ENCODE peak calls at places on chromosomes 12 and 14, in six cellular contexts. P, C, U, Z, S and X are unnamed samples.

GRCh38 chr12:92929957-92930356 is 862 bp upstream of the EEA1 start:
- DNase-seq in P (no peak), C (peak), U (no peak), Z (no peak), S (no peak), X (no peak)

GRCh38 chr12:63918788-63919300 is 74.3 kb downstream of the SRGAP1 start:
- DNase-seq in P (peak), C (peak), U (no peak), Z (peak), S (peak), X (peak)

GRCh38 chr12:27573972-27574371 is 50.0 kb downstream of the PPFIBP1 start:
- DNase-seq in P (peak), C (peak), U (no peak), Z (peak), S (peak), X (peak)

GRCh38 chr14:97299661-97300060 is 502.5 kb downstream of the VRK1 start:
- DNase-seq in P (no peak), C (no peak), U (no peak), Z (no peak), S (no peak), X (no peak)

GRCh38 chr12:107368586-107368985 is 275.2 kb upstream of the CRY1 start:
- DNase-seq in P (no peak), C (no peak), U (no peak), Z (no peak), S (no peak), X (no peak)

GRCh38 chr12:54030889-54031860 is 1.7 kb upstream of the HOXC5 start:
- DNase-seq in P (peak), C (peak), U (no peak), Z (peak), S (no peak), X (peak)

GRCh38 chr12:132403636-132404434 is 74.4 kb upstream of the GALNT9 start:
- DNase-seq in P (no peak), C (no peak), U (no peak), Z (no peak), S (no peak), X (no peak)

GRCh38 chr12:23887055-23887835 is 62.2 kb downstream of the SOX5 start:
- DNase-seq in P (peak), C (peak), U (no peak), Z (peak), S (no peak), X (no peak)

GRCh38 chr12:64826234-64826633 is 1.8 kb downstream of the TBC1D30 start:
- DNase-seq in P (peak), C (peak), U (no peak), Z (peak), S (no peak), X (peak)

GRCh38 chr14:23381871-23382270 is 5.0 kb downstream of the CMTM5 start:
- DNase-seq in P (no peak), C (no peak), U (no peak), Z (no peak), S (no peak), X (no peak)

GRCh38 chr12:38411426-38411825 is 94.9 kb downstream of the ALG10B start:
- DNase-seq in P (no peak), C (no peak), U (no peak), Z (no peak), S (no peak), X (no peak)

GRCh38 chr14:24430143-24430681 is 458 bp downstream of the KHNYN start:
- DNase-seq in P (peak), C (peak), U (peak), Z (peak), S (peak), X (peak)

GRCh38 chr12:18905134-18905533 is 167.2 kb downstream of the CAPZA3 start:
- DNase-seq in P (no peak), C (no peak), U (no peak), Z (no peak), S (peak), X (no peak)

GRCh38 chr12:72277415-72277814 is 5.2 kb downstream of the TRHDE start:
- DNase-seq in P (no peak), C (no peak), U (no peak), Z (no peak), S (peak), X (peak)

GRCh38 chr12:21598651-21599050 is 6.0 kb downstream of the GYS2 start:
- DNase-seq in P (no peak), C (no peak), U (no peak), Z (no peak), S (no peak), X (no peak)

GRCh38 chr14:88143817-88144216 is 138.9 kb downstream of the GPR65 start:
- DNase-seq in P (no peak), C (no peak), U (no peak), Z (no peak), S (no peak), X (no peak)

GRCh38 chr14:24673534-24674203 is 39.7 kb upstream of the GZMB start:
- DNase-seq in P (no peak), C (no peak), U (no peak), Z (no peak), S (no peak), X (no peak)

GRCh38 chr12:9794484-9795063 is 32.7 kb upstream of the KLRF1 start:
- DNase-seq in P (no peak), C (no peak), U (no peak), Z (no peak), S (peak), X (no peak)

DNA sequence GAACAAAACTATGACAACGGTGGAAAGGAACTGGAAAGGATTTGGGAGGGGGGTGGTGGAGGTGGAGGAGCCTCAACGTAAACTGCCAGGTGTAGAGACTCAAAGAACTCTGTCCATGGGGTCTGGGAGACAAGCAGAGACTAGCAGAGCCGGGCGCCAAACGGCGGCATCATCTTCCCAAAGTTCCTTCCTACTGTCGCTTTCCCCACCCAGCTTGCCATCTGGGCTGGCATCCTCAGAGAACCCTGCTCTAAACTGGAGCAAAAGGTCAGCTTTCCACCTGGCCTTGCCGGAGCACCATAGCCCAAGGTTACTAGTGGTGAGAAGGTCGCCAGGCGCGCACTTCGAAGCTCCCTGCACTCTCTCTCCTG is 4.0 kb upstream of the IRF2BPL start:
- DNase-seq in P (no peak), C (no peak), U (no peak), Z (no peak), S (no peak), X (no peak)
- H3K4me3 ChIP-seq in P (peak), C (no peak), U (peak), Z (peak), S (peak), X (peak)

GRCh38 chr12:20370841-20371240 is 2.5 kb downstream of the PDE3A start:
- DNase-seq in P (no peak), C (no peak), U (no peak), Z (no peak), S (no peak), X (no peak)

GRCh38 chr12:20370001-20370381 is 1.7 kb downstream of the PDE3A start:
- DNase-seq in P (peak), C (peak), U (peak), Z (peak), S (no peak), X (no peak)

GRCh38 chr12:20368653-20369163 is 371 bp downstream of the PDE3A start:
- DNase-seq in P (peak), C (peak), U (peak), Z (peak), S (no peak), X (peak)

GRCh38 chr12:20367731-20368652 is at the start of gene PDE3A:
- DNase-seq in P (peak), C (peak), U (peak), Z (peak), S (peak), X (peak)

DNA sequence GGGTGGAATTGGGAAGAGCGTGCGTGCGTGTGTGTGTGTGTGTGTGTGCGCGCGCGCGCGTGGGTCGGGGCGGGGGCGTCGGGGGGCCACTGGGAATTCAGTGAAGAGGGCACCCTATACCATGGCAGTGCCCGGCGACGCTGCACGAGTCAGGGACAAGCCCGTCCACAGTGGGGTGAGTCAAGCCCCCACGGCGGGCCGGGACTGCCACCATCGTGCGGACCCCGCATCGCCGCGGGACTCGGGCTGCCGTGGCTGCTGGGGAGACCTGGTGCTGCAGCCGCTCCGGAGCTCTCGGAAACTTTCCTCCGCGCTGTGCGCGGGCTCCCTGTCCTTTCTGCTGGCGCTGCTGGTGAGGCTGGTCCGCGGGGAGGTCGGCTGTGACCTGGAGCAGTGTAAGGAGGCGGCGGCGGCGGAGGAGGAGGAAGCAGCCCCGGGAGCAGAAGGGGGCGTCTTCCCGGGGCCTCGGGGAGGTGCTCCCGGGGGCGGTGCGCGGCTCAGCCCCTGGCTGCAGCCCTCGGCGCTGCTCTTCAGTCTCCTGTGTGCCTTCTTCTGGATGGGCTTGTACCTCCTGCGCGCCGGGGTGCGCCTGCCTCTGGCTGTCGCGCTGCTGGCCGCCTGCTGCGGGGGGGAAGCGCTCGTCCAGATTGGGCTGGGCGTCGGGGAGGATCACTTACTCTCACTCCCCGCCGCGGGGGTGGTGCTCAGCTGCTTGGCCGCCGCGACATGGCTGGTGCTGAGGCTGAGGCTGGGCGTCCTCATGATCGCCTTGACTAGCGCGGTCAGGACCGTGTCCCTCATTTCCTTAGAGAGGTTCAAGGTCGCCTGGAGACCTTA is 1.0 kb downstream of the PDE3A start:
- DNase-seq in P (peak), C (peak), U (peak), Z (peak), S (no peak), X (peak)
- TF ChIP-seq CTCF in P (peak), C (no peak), U (peak), Z (peak), S (no peak), X (no peak)

GRCh38 chr14:61885203-61885961 is 123.2 kb downstream of the SNAPC1 start:
- DNase-seq in P (no peak), C (no peak), U (no peak), Z (no peak), S (peak), X (no peak)
- H3K4me3 ChIP-seq in P (no peak), C (no peak), U (no peak), Z (no peak), S (peak), X (no peak)

GRCh38 chr12:116698554-116698953 is 39.3 kb downstream of the SPRING1 start:
- DNase-seq in P (no peak), C (no peak), U (no peak), Z (no peak), S (no peak), X (no peak)

GRCh38 chr12:116695464-116695725 is 42.5 kb downstream of the SPRING1 start:
- DNase-seq in P (no peak), C (no peak), U (no peak), Z (no peak), S (no peak), X (no peak)

GRCh38 chr12:116698131-116698495 is 39.8 kb downstream of the SPRING1 start:
- DNase-seq in P (no peak), C (no peak), U (no peak), Z (no peak), S (peak), X (no peak)

GRCh38 chr12:116700066-116700465 is 37.8 kb downstream of the SPRING1 start:
- DNase-seq in P (no peak), C (no peak), U (no peak), Z (no peak), S (no peak), X (no peak)

GRCh38 chr12:116697305-116698130 is 40.4 kb downstream of the SPRING1 start:
- DNase-seq in P (no peak), C (peak), U (no peak), Z (no peak), S (peak), X (no peak)
- TF ChIP-seq CTCF in P (peak), C (peak), U (no peak), Z (peak), S (peak), X (peak)

GRCh38 chr12:75976113-75976512 is 55.5 kb downstream of the PHLDA1 start:
- DNase-seq in P (no peak), C (no peak), U (no peak), Z (peak), S (no peak), X (no peak)

GRCh38 chr12:75976913-75977312 is 54.7 kb downstream of the PHLDA1 start:
- DNase-seq in P (no peak), C (no peak), U (no peak), Z (no peak), S (no peak), X (no peak)

GRCh38 chr12:75978677-75979076 is 52.9 kb downstream of the PHLDA1 start:
- DNase-seq in P (no peak), C (no peak), U (no peak), Z (no peak), S (peak), X (no peak)

GRCh38 chr12:75977952-75978671 is 53.5 kb downstream of the PHLDA1 start:
- DNase-seq in P (peak), C (peak), U (peak), Z (peak), S (peak), X (peak)

GRCh38 chr12:75977590-75977951 is 54.0 kb downstream of the PHLDA1 start:
- DNase-seq in P (no peak), C (no peak), U (no peak), Z (no peak), S (no peak), X (no peak)
- H3K4me3 ChIP-seq in P (no peak), C (no peak), U (no peak), Z (no peak), S (no peak), X (no peak)

GRCh38 chr12:69168828-69169227 is 70.5 kb upstream of the CPSF6 start:
- DNase-seq in P (no peak), C (no peak), U (no peak), Z (no peak), S (no peak), X (no peak)

GRCh38 chr12:69167648-69168165 is 71.7 kb upstream of the CPSF6 start:
- DNase-seq in P (no peak), C (no peak), U (no peak), Z (no peak), S (no peak), X (no peak)

GRCh38 chr12:69173358-69173757 is 66.0 kb upstream of the CPSF6 start:
- DNase-seq in P (no peak), C (no peak), U (no peak), Z (no peak), S (no peak), X (no peak)

GRCh38 chr12:69171881-69172280 is 67.5 kb upstream of the CPSF6 start:
- DNase-seq in P (no peak), C (no peak), U (no peak), Z (no peak), S (no peak), X (no peak)

GRCh38 chr12:69170293-69170692 is 69.1 kb upstream of the CPSF6 start:
- DNase-seq in P (no peak), C (no peak), U (no peak), Z (no peak), S (no peak), X (no peak)
- TF ChIP-seq CTCF in P (no peak), C (no peak), U (no peak), Z (no peak), S (no peak), X (no peak)

GRCh38 chr12:113397497-113398197 is 6.0 kb downstream of the SDS start:
- DNase-seq in P (no peak), C (no peak), U (no peak), Z (no peak), S (no peak), X (no peak)
- H3K4me3 ChIP-seq in P (no peak), C (no peak), U (no peak), Z (no peak), S (no peak), X (no peak)

GRCh38 chr14:73173092-73173735 is 36.9 kb downstream of the PSEN1 start:
- DNase-seq in P (peak), C (peak), U (no peak), Z (peak), S (peak), X (peak)
- TF ChIP-seq CTCF in P (peak), C (peak), U (peak), Z (peak), S (peak), X (peak)

GRCh38 chr14:67188326-67188725 is 914 bp upstream of the GARIN2 start:
- DNase-seq in P (no peak), C (no peak), U (no peak), Z (no peak), S (peak), X (no peak)

GRCh38 chr14:67187826-67188225 is 1.4 kb upstream of the GARIN2 start:
- DNase-seq in P (peak), C (peak), U (no peak), Z (peak), S (peak), X (peak)

GRCh38 chr14:67187210-67187609 is 2.0 kb upstream of the GARIN2 start:
- DNase-seq in P (peak), C (peak), U (no peak), Z (peak), S (peak), X (peak)

GRCh38 chr14:67186789-67187188 is 2.5 kb upstream of the GARIN2 start:
- DNase-seq in P (no peak), C (no peak), U (no peak), Z (peak), S (peak), X (no peak)

DNA sequence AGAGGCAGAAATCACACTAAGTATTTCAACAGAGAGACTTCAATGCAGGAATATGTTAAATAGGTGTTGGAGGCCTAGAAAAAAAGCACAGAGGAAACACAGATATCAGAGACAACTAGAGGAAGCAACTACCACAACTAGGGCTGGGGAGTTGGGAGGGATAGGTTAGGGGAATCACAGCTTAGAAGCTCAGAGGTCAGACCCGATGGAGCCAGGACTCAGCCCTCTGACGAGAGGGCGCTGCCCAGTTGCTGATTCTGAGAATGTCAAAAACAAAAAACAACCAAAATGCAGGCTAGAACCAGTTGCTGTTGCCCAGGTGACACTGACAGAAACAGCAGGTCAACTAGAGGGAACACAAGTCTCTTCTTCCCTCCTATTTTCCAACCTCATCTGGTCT is 2.9 kb upstream of the GARIN2 start:
- DNase-seq in P (no peak), C (no peak), U (no peak), Z (no peak), S (no peak), X (no peak)
- H3K4me3 ChIP-seq in P (no peak), C (no peak), U (no peak), Z (no peak), S (peak), X (no peak)